ENCODE peak calls at places on chromosomes 13 and 19, in five cellular contexts. W is H1, N is HCT116, X is GM12878, C is HepG2. Y is an unnamed sample.

GRCh38 chr13:112648101-112648500 is 41.7 kb upstream of the ATP11A start:
- DNase-seq in N (no peak), X (no peak), W (no peak), C (no peak), Y (no peak)

GRCh38 chr13:19860884-19861655 is 2.4 kb downstream of the ZMYM5 start:
- DNase-seq in C (peak), X (no peak), W (no peak), N (peak), Y (peak)

GRCh38 chr13:98279473-98280175 is 102.6 kb upstream of the RNF113B start:
- DNase-seq in C (no peak), N (no peak), W (no peak), X (peak), Y (no peak)

GRCh38 chr19:44657211-44657921 is 13.7 kb downstream of the PVR start:
- DNase-seq in W (peak), C (peak), N (no peak), X (no peak), Y (peak)

GRCh38 chr13:114161644-114162532 is 17.2 kb upstream of the CFAP97D2 start:
- DNase-seq in W (no peak), C (peak), X (no peak), N (no peak), Y (no peak)

GRCh38 chr13:44837250-44837649 is 152.0 kb downstream of the NUFIP1 start:
- DNase-seq in N (no peak), X (no peak), W (no peak), C (no peak), Y (no peak)

GRCh38 chr19:19966862-19967261 is 66.1 kb downstream of the ZNF93 start:
- DNase-seq in X (no peak), W (no peak), N (no peak), C (no peak), Y (no peak)

GRCh38 chr13:110509478-110509926 is 52.0 kb downstream of the RAB20 start:
- DNase-seq in W (no peak), C (peak), X (no peak), N (no peak), Y (no peak)

GRCh38 chr13:29577135-29578051 is 18.1 kb downstream of the SLC7A1 start:
- DNase-seq in N (no peak), C (no peak), X (no peak), W (no peak), Y (no peak)

GRCh38 chr13:109790951-109791605 is 4.7 kb upstream of the IRS2 start:
- DNase-seq in N (no peak), X (no peak), C (peak), W (no peak), Y (peak)

GRCh38 chr19:10625762-10626138 is 397 bp downstream of the SLC44A2 start:
- DNase-seq in W (no peak), C (no peak), N (no peak), X (no peak), Y (no peak)

GRCh38 chr19:38374332-38375097 is at the start of gene PSMD8:
- DNase-seq in C (peak), W (peak), X (peak), N (peak), Y (peak)

GRCh38 chr13:113539822-113540221 is 44.7 kb upstream of the TFDP1 start:
- DNase-seq in N (no peak), X (no peak), W (no peak), C (no peak), Y (no peak)

GRCh38 chr13:25375727-25376358 is 4.1 kb downstream of the ATP8A2 start:
- DNase-seq in W (peak), N (peak), X (no peak), C (peak), Y (no peak)

GRCh38 chr13:105343134-105343806 is 1192.2 kb downstream of the EFNB2 start:
- DNase-seq in X (no peak), W (no peak), N (no peak), C (no peak), Y (no peak)

GRCh38 chr13:110600261-110600819 is 15.0 kb upstream of the NAXD start:
- DNase-seq in C (no peak), X (no peak), W (no peak), N (no peak), Y (no peak)

GRCh38 chr19:45677351-45678230 is 9.6 kb downstream of the GIPR start:
- DNase-seq in C (peak), N (peak), X (peak), W (peak), Y (peak)

GRCh38 chr13:107271226-107271625 is 703.3 kb upstream of the ARGLU1 start:
- DNase-seq in C (no peak), W (peak), X (no peak), N (no peak), Y (peak)

GRCh38 chr13:100789025-100789424 is 114.4 kb upstream of the TMTC4 start:
- DNase-seq in W (no peak), X (no peak), N (no peak), C (no peak), Y (no peak)

GRCh38 chr13:63541336-63541735 is 2125.7 kb upstream of the PCDH20 start:
- DNase-seq in X (no peak), W (no peak), C (no peak), N (no peak), Y (peak)

GRCh38 chr13:48094404-48094780 is 512 bp downstream of the MED4 start:
- DNase-seq in C (no peak), X (no peak), W (no peak), N (no peak), Y (no peak)

GRCh38 chr19:44626067-44626624 is 12.8 kb downstream of the IGSF23 start:
- DNase-seq in N (peak), X (no peak), W (no peak), C (peak), Y (no peak)

GRCh38 chr19:8131517-8131916 is 17.9 kb downstream of the FBN3 start:
- DNase-seq in N (no peak), C (no peak), W (no peak), X (no peak), Y (no peak)

GRCh38 chr13:88071371-88071770 is 400.2 kb downstream of the SLITRK5 start:
- DNase-seq in X (no peak), N (no peak), W (no peak), C (no peak), Y (no peak)

GRCh38 chr19:30557927-30558557 is 185.9 kb downstream of the ZNF536 start:
- DNase-seq in X (no peak), N (no peak), W (no peak), C (no peak), Y (no peak)
- TF ChIP-seq ZNF274 in X (no peak), N (no peak), W (no peak), C (no peak), Y (no peak)

GRCh38 chr13:66492479-66492878 is 737.7 kb downstream of the PCDH9 start:
- DNase-seq in N (peak), X (no peak), C (peak), W (no peak), Y (no peak)
- H3K4me3 ChIP-seq in N (no peak), X (no peak), C (no peak), W (no peak), Y (no peak)

GRCh38 chr19:49395581-49396407 is 7.7 kb downstream of the KASH5 start:
- DNase-seq in W (no peak), C (no peak), X (no peak), N (no peak), Y (no peak)
- TF ChIP-seq ZNF274 in W (no peak), C (no peak), X (no peak), N (no peak), Y (no peak)

GRCh38 chr13:97266734-97267417 is 44.7 kb downstream of the MBNL2 start:
- DNase-seq in N (no peak), W (no peak), X (no peak), C (no peak), Y (no peak)
- H3K4me3 ChIP-seq in N (no peak), W (no peak), X (no peak), C (no peak), Y (no peak)

GRCh38 chr19:35351441-35352176 is 3.9 kb downstream of the FFAR1 start:
- DNase-seq in N (no peak), X (no peak), W (peak), C (no peak), Y (no peak)
- TF ChIP-seq ZNF274 in N (no peak), X (no peak), W (no peak), C (no peak), Y (no peak)

GRCh38 chr13:78601124-78601885 is 2.0 kb downstream of the POU4F1 start:
- DNase-seq in C (no peak), X (no peak), N (no peak), W (peak), Y (no peak)

GRCh38 chr13:78600317-78600899 is 2.9 kb downstream of the POU4F1 start:
- DNase-seq in X (no peak), C (no peak), N (no peak), W (no peak), Y (no peak)

GRCh38 chr13:78603240-78603947 is at the start of gene POU4F1:
- DNase-seq in X (peak), N (no peak), W (peak), C (peak), Y (no peak)

GRCh38 chr13:78602561-78603239 is 652 bp downstream of the POU4F1 start:
- DNase-seq in C (no peak), X (no peak), N (no peak), W (peak), Y (no peak)

DNA sequence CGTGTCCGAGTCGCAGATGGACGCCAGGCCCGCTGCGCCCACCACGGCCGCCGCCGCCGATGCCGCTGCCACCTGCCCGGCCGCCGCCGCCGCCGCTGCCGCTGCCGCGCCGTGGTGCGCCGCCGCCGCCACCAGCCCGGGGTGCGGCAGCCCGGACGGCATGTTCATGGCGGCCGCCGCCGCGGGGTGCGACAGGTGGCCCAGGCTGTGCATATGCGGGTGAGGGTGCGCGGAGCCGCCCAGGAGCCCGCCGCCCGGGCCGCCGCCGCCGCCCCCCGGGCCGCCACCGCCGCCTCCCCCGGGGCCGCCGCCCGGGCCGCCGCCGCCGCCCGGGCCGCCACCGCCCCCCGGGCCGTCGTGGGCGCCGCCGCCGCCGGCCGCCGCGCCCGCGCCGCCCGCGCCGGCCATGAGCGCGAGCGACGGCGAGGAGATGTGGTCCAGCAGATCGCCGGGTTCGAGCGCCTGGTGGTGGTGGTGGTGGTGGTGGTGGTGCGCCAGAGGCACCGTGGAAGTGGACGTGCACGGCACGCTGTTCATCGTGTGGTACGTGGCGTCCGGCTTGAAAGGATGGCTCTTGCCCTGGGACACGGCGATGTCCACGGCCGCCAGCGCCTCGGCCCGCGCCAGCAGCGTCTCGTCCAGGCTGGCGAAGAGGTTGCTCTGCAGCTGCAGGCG is 1.3 kb downstream of the POU4F1 start:
- DNase-seq in W (no peak), X (no peak), C (no peak), N (no peak), Y (no peak)
- H3K4me3 ChIP-seq in W (peak), X (peak), C (peak), N (no peak), Y (peak)

DNA sequence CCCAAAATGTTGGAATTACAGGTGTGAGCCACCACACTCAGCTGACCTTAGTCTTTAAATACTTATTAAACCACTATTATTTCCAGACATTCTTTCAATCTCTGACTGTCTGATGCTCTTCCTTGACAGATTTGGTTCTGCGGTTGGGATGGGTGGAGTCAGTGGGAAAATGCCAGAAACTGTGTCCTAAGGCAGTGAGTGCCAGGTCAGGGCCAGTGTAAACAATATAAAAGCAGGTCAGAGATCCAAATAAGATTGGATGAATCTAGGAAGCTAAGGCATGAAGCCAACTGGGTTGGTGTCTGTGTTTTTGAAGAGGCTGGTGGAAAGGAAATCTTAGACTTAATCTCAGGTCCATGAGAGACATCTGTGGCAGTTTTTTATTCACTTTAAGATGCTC is 74.7 kb downstream of the KLF5 start:
- DNase-seq in X (no peak), W (no peak), C (no peak), N (no peak), Y (no peak)
- TF ChIP-seq ZNF274 in X (no peak), W (no peak), C (no peak), N (no peak), Y (no peak)

GRCh38 chr19:3047307-3048189 is 14.7 kb downstream of the TLE5 start:
- DNase-seq in N (peak), X (no peak), C (peak), W (peak), Y (peak)
- H3K4me3 ChIP-seq in N (peak), X (peak), C (peak), W (peak), Y (peak)

GRCh38 chr19:2015611-2015950 is at the start of gene BTBD2:
- DNase-seq in X (no peak), C (no peak), W (no peak), N (peak), Y (no peak)

GRCh38 chr19:2014731-2015610 is 543 bp downstream of the BTBD2 start:
- DNase-seq in W (no peak), X (no peak), N (no peak), C (no peak), Y (no peak)

GRCh38 chr19:2013683-2013961 is 1.9 kb downstream of the BTBD2 start:
- DNase-seq in N (no peak), X (no peak), W (no peak), C (no peak), Y (no peak)

GRCh38 chr19:2014081-2014693 is 1.3 kb downstream of the BTBD2 start:
- DNase-seq in W (no peak), N (no peak), C (no peak), X (no peak), Y (no peak)

GRCh38 chr19:2016041-2016807 is 710 bp upstream of the BTBD2 start:
- DNase-seq in W (no peak), C (peak), N (peak), X (peak), Y (no peak)
- TF ChIP-seq ZNF274 in W (no peak), C (no peak), N (no peak), X (no peak), Y (no peak)

GRCh38 chr19:48805452-48805851 is 5.4 kb downstream of the BCAT2 start:
- DNase-seq in W (no peak), C (no peak), X (no peak), N (no peak), Y (no peak)

GRCh38 chr19:48806518-48806817 is 4.4 kb downstream of the BCAT2 start:
- DNase-seq in C (no peak), W (peak), N (no peak), X (no peak), Y (no peak)

GRCh38 chr19:48806818-48807589 is 3.8 kb downstream of the BCAT2 start:
- DNase-seq in N (no peak), W (peak), X (no peak), C (peak), Y (no peak)

GRCh38 chr19:48810151-48810550 is 678 bp downstream of the BCAT2 start:
- DNase-seq in N (no peak), X (no peak), C (no peak), W (no peak), Y (no peak)

DNA sequence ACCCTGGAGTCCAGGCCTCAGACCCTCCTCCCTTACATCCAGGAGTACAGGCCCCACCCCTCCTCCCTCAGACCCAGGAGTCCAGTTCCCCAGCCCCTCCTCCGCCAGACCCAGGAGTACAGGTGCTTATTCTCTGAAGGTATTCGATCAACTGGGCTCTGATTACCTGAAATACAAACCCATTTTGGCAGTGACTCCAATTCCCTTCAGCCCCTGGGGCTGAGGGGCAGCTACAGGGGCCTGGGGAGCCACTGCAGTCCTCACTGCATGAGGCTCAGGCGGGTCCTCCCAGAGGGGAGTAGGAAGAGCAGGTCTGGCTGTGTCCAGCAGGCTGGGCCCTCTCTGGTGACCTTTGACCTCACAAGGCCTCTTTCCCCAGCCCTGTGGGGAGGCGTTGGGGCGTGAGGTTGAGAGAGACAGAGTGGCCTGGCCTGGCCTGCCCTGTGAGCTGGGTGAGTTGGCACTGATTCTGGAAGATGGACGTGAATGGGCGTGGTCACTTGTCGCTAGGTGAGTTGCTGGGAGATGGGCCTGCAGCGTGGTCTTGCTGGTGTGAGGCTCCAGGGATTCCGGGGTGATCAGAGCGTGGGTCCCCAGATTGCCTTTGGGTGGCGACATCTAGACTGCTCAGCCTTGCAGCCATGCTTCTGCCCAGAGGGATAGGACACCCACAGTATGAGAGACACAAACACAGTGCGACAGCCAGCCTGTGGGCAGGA is 3.1 kb downstream of the BCAT2 start:
- DNase-seq in C (peak), N (no peak), W (peak), X (no peak), Y (no peak)
- H3K4me3 ChIP-seq in C (peak), N (no peak), W (no peak), X (no peak), Y (no peak)

Y was measured in NT2/D1.